ENCODE peak calls at places on chromosomes 11 and 22, in five cellular contexts. C is ovary, T is suprapubic skin, S is H1, A is lung. H is an unnamed sample.

GRCh38 chr22:36395061-36395849 is 7.5 kb upstream of the MYH9 start:
- DNase-seq in C (no peak), T (no peak), S (no peak), A (no peak), H (no peak)

GRCh38 chr11:12149672-12150225 is 39.4 kb downstream of the MICAL2 start:
- DNase-seq in C (no peak), T (no peak), S (no peak), A (no peak), H (no peak)

GRCh38 chr11:32231909-32232493 is 141.1 kb downstream of the RCN1 start:
- DNase-seq in C (no peak), T (no peak), S (peak; percentile 23), A (no peak), H (no peak)

GRCh38 chr11:76791861-76792260 is 8.7 kb downstream of the TSKU start:
- DNase-seq in C (no peak), T (peak; percentile 82), S (no peak), A (no peak), H (peak; percentile 71)

GRCh38 chr22:22949953-22950352 is 62.3 kb downstream of the IGLL5 start:
- DNase-seq in C (no peak), T (no peak), S (no peak), A (no peak), H (no peak)

GRCh38 chr11:68145120-68145866 is 24.1 kb upstream of the CHKA start:
- DNase-seq in C (no peak), T (peak; percentile 48), S (no peak), A (no peak), H (no peak)

GRCh38 chr11:57197762-57198161 is 16.0 kb downstream of the LRRC55 start:
- DNase-seq in C (no peak), T (no peak), S (no peak), A (no peak), H (no peak)

GRCh38 chr11:130531061-130531460 is 82.6 kb downstream of the ADAMTS15 start:
- DNase-seq in C (no peak), T (no peak), S (no peak), A (no peak), H (no peak)

GRCh38 chr11:102111011-102111786 is 952 bp downstream of the YAP1 start:
- DNase-seq in C (peak; percentile 92), T (peak; percentile 88), S (peak; percentile 79), A (peak; percentile 81), H (peak; percentile 86)

DNA sequence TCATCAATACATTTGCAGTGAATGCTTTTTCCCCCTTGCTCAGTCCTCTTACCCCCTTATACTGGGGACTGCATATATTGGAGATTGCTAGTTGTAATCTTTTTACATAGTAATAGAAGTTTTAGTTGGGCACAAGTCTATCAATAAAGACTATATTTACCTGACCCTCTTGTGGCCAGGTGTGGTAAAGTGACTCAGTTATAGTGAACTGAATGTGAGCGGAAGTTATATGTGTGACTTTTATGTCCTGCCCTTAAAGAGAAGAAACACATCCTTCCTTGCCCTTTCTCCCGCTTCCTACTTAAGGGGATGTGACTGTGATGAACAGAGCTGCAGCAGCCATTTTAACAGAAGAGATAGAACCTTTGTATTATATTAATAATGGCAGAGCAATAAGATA is 362.0 kb downstream of the METTL15 start:
- DNase-seq in C (no peak), T (no peak), S (no peak), A (no peak), H (no peak)
- TF ChIP-seq CTCF in C (no peak), T (no peak), S (no peak), A (no peak), H (no peak)

DNA sequence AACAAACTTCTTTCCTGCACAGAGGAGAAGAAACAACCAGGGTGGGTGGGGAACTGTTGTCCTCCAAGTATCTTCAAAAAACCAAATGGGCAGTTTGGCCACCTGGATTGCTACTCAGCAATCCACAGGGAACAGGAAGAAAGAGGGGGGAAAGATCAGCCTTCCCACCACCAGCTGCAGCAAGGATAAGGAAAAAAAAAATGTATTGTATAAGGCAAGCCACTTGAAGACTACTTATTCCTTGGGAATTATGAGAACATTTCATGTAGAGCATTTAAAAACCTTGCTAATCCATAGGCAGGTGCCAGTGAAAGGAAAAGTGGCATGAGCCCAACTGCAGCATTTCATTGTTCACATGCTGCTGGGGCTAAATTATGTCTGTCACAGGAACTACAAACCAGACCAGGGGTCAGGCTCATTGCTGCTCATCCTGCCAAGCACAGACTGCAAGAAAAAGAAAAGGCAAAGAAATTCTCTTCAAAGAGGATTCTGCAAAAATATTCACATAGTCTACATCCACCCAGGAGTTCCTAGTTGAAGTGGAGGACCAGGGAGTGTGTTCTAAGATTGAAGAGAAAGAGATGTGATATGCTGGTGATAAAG is 2.2 kb downstream of the RAB30 start:
- DNase-seq in C (no peak), T (no peak), S (no peak), A (no peak), H (no peak)
- H3K27ac ChIP-seq in C (peak overlapping the region; percentile 90), T (peak overlapping the region; percentile 93), S (no peak overlapping the region), A (peak overlapping the region; percentile 85), H (no peak overlapping the region)

GRCh38 chr11:119339581-119340334 is 925 bp downstream of the C1QTNF5 start:
- DNase-seq in C (peak; percentile 81), T (no peak), S (no peak), A (peak; percentile 63), H (no peak)

GRCh38 chr11:119338318-119338890 is 2.3 kb downstream of the C1QTNF5 start:
- DNase-seq in C (peak; percentile 75), T (no peak), S (no peak), A (peak; percentile 70), H (peak; percentile 88)

GRCh38 chr11:119337581-119338317 is 2.9 kb downstream of the C1QTNF5 start:
- DNase-seq in C (peak; percentile 52), T (no peak), S (no peak), A (no peak), H (peak; percentile 74)

GRCh38 chr11:119340335-119341221 is at the start of gene C1QTNF5:
- DNase-seq in C (peak; percentile 88), T (peak; percentile 91), S (no peak), A (peak; percentile 77), H (peak; percentile 90)

GRCh38 chr11:119338946-119339580 is 1.6 kb downstream of the C1QTNF5 start:
- DNase-seq in C (no peak), T (no peak), S (no peak), A (no peak), H (no peak)
- H3K4me3 ChIP-seq in C (peak overlapping the region; percentile 53), T (peak overlapping the region; percentile 66), S (peak overlapping the region; percentile 47), A (peak overlapping the region; percentile 52), H (peak overlapping the region; percentile 90)

GRCh38 chr22:43850529-43850928 is 11.8 kb downstream of the SULT4A1 start:
- DNase-seq in C (peak; percentile 9), T (peak; percentile 61), S (no peak), A (no peak), H (peak; percentile 65)

GRCh38 chr22:43847376-43848289 is 14.7 kb downstream of the SULT4A1 start:
- DNase-seq in C (peak; percentile 24), T (peak; percentile 59), S (no peak), A (no peak), H (peak; percentile 45)

GRCh38 chr22:43846966-43847365 is 15.3 kb downstream of the SULT4A1 start:
- DNase-seq in C (peak; percentile 21), T (no peak), S (no peak), A (no peak), H (no peak)

GRCh38 chr22:43849731-43850130 is 12.6 kb downstream of the SULT4A1 start:
- DNase-seq in C (peak; percentile 10), T (peak; percentile 52), S (no peak), A (no peak), H (peak; percentile 66)

GRCh38 chr22:43848366-43849171 is 13.7 kb downstream of the SULT4A1 start:
- DNase-seq in C (peak; percentile 62), T (peak; percentile 40), S (no peak), A (no peak), H (peak; percentile 57)
- TF ChIP-seq CTCF in C (no peak), T (no peak), S (peak; percentile 76), A (no peak), H (no peak)

GRCh38 chr22:29146771-29147170 is 58.9 kb upstream of the EMID1 start:
- DNase-seq in C (peak; percentile 13), T (peak; percentile 50), S (no peak), A (no peak), H (peak; percentile 36)

GRCh38 chr22:29146101-29146560 is 59.6 kb upstream of the EMID1 start:
- DNase-seq in C (peak; percentile 13), T (peak; percentile 63), S (no peak), A (no peak), H (peak; percentile 28)

GRCh38 chr22:29143848-29144785 is 61.6 kb upstream of the EMID1 start:
- DNase-seq in C (no peak), T (peak; percentile 68), S (no peak), A (no peak), H (no peak)

GRCh38 chr22:29145321-29146072 is 60.2 kb upstream of the EMID1 start:
- DNase-seq in C (peak; percentile 53), T (peak; percentile 75), S (no peak), A (no peak), H (peak; percentile 63)

GRCh38 chr22:29144786-29145160 is 60.9 kb upstream of the EMID1 start:
- DNase-seq in C (peak; percentile 30), T (peak; percentile 68), S (no peak), A (no peak), H (no peak)
- H3K27ac ChIP-seq in C (no peak overlapping the region), T (no peak overlapping the region), S (no peak overlapping the region), A (no peak overlapping the region), H (no peak overlapping the region)

H was measured in coronary artery.